ENCODE peak calls at places on chromosomes 11 and 22, in four cellular contexts. P is kidney tubule cell, U is fibroblast of mammary gland, O is ELR. K is an unnamed sample.

GRCh38 chr22:38733329-38734202 is 22.2 kb downstream of the SUN2 start:
- DNase-seq in P (peak), U (peak), O (peak), K (peak)

GRCh38 chr11:110453684-110454354 is 24.1 kb downstream of the FDX1 start:
- DNase-seq in P (no peak), U (no peak), O (no peak), K (no peak)

GRCh38 chr11:61751384-61751783 is 1.1 kb upstream of the MYRF start:
- DNase-seq in P (no peak), U (no peak), O (no peak), K (no peak)

GRCh38 chr11:78802058-78802633 is 227.5 kb upstream of the NARS2 start:
- DNase-seq in P (peak), U (no peak), O (no peak), K (no peak)

GRCh38 chr22:42947211-42947990 is 67.5 kb downstream of the PACSIN2 start:
- DNase-seq in P (peak), U (no peak), O (peak), K (no peak)

GRCh38 chr11:83374311-83374710 is 88.1 kb upstream of the CCDC90B start:
- DNase-seq in P (no peak), U (no peak), O (no peak), K (no peak)

GRCh38 chr11:73184953-73185671 is 33.0 kb upstream of the P2RY2 start:
- DNase-seq in P (peak), U (peak), O (peak), K (peak)

GRCh38 chr11:78336877-78337553 is 80.6 kb downstream of the GAB2 start:
- DNase-seq in P (no peak), U (no peak), O (no peak), K (no peak)

GRCh38 chr11:38481391-38481790 is 1883.4 kb upstream of the RAG2 start:
- DNase-seq in P (no peak), U (no peak), O (no peak), K (no peak)

GRCh38 chr22:29353286-29353685 is 35.1 kb downstream of the AP1B1 start:
- DNase-seq in P (no peak), U (no peak), O (no peak), K (no peak)

GRCh38 chr11:75103380-75104026 is 6.8 kb upstream of the OR2AT4 start:
- DNase-seq in P (peak), U (peak), O (peak), K (no peak)

GRCh38 chr22:44668886-44669724 is 32.9 kb upstream of the PRR5 start:
- DNase-seq in P (no peak), U (no peak), O (no peak), K (no peak)

GRCh38 chr11:107591446-107592236 is 694 bp downstream of the ELMOD1 start:
- DNase-seq in P (peak), U (peak), O (peak), K (no peak)

GRCh38 chr11:74466916-74467885 is at the start of gene KCNE3:
- DNase-seq in P (peak), U (peak), O (no peak), K (no peak)

GRCh38 chr11:88434333-88434976 is 96.9 kb upstream of the CTSC start:
- DNase-seq in P (no peak), U (no peak), O (no peak), K (no peak)

GRCh38 chr11:1336836-1337646 is 27.6 kb upstream of the TOLLIP start:
- DNase-seq in P (no peak), U (no peak), O (no peak), K (no peak)

GRCh38 chr11:3197878-3198528 is 20.6 kb downstream of the MRGPRG start:
- DNase-seq in P (no peak), U (no peak), O (no peak), K (no peak)

GRCh38 chr11:69429716-69430491 is 51.6 kb upstream of the LINC01488 start:
- DNase-seq in P (no peak), U (no peak), O (no peak), K (no peak)

GRCh38 chr11:47148903-47149535 is 27.7 kb downstream of the ARFGAP2 start:
- DNase-seq in P (no peak), U (no peak), O (no peak), K (no peak)

GRCh38 chr11:63635762-63636465 is 21.7 kb upstream of the PLAAT3 start:
- DNase-seq in P (peak), U (peak), O (peak), K (peak)

GRCh38 chr11:35267504-35267903 is 128.5 kb downstream of the CD44 start:
- DNase-seq in P (peak), U (peak), O (peak), K (no peak)

GRCh38 chr11:65558785-65559509 is 788 bp upstream of the LTBP3 start:
- DNase-seq in P (no peak), U (no peak), O (no peak), K (no peak)

GRCh38 chr11:3123761-3124733 is 41.1 kb downstream of the OSBPL5 start:
- DNase-seq in P (peak), U (peak), O (peak), K (peak)

GRCh38 chr11:123056835-123057491 is 5.0 kb downstream of the HSPA8 start:
- DNase-seq in P (peak), U (no peak), O (no peak), K (peak)

GRCh38 chr11:113394919-113395318 is 7.3 kb downstream of the ANKK1 start:
- DNase-seq in P (no peak), U (no peak), O (no peak), K (no peak)

GRCh38 chr11:60370252-60370810 is 8.0 kb upstream of the MS4A7 start:
- DNase-seq in P (no peak), U (no peak), O (no peak), K (no peak)

GRCh38 chr11:80443177-80443576 is 1002.3 kb upstream of the TENM4 start:
- DNase-seq in P (no peak), U (no peak), O (no peak), K (no peak)

GRCh38 chr11:34812905-34813576 is 103.1 kb downstream of the APIP start:
- DNase-seq in P (no peak), U (no peak), O (no peak), K (no peak)

GRCh38 chr11:119115484-119116234 is 5.7 kb upstream of the HINFP start:
- DNase-seq in P (no peak), U (no peak), O (no peak), K (no peak)